ENCODE peak calls at places on chromosomes 12 and 14, in five cellular contexts. W is non-pigmented ciliary epithelial cell, U is dermis microvascular lymphatic vessel endothelial cell, D is KBM-7, E is H9. M is an unnamed sample.

GRCh38 chr14:64698899-64699298 is 5.3 kb upstream of the PLEKHG3 start:
- DNase-seq in W (no peak), U (no peak), D (peak; percentile 92), E (no peak), M (no peak)

GRCh38 chr12:4027412-4027811 is 154.2 kb upstream of the PARP11 start:
- DNase-seq in W (no peak), U (no peak), D (no peak), E (no peak), M (no peak)

GRCh38 chr14:95340201-95340697 is 20.5 kb upstream of the CLMN start:
- DNase-seq in W (no peak), U (peak; percentile 13), D (no peak), E (no peak), M (no peak)

GRCh38 chr12:52499836-52500560 is 6.9 kb upstream of the KRT6A start:
- DNase-seq in W (no peak), U (no peak), D (no peak), E (no peak), M (no peak)

GRCh38 chr12:74418573-74418972 is 119.1 kb upstream of the ATXN7L3B start:
- DNase-seq in W (no peak), U (no peak), D (no peak), E (no peak), M (no peak)

GRCh38 chr14:23071244-23071974 is 14.1 kb upstream of the CDH24 start:
- DNase-seq in W (peak; percentile 86), U (peak; percentile 92), D (peak; percentile 90), E (peak; percentile 94), M (no peak)

GRCh38 chr14:36503771-36504741 is 16.0 kb downstream of the NKX2-1 start:
- DNase-seq in W (no peak), U (no peak), D (no peak), E (peak; percentile 51), M (no peak)

GRCh38 chr12:4742421-4742970 is 22.3 kb downstream of the GALNT8 start:
- DNase-seq in W (no peak), U (no peak), D (no peak), E (no peak), M (no peak)

GRCh38 chr14:79062226-79062625 is 892.1 kb downstream of the NRXN3 start:
- DNase-seq in W (no peak), U (no peak), D (no peak), E (no peak), M (no peak)

GRCh38 chr12:18320036-18320617 is 58.8 kb downstream of the PIK3C2G start:
- DNase-seq in W (peak; percentile 67), U (peak; percentile 66), D (peak; percentile 54), E (peak; percentile 58), M (no peak)

GRCh38 chr12:66287275-66287674 is 15.0 kb upstream of the HELB start:
- DNase-seq in W (no peak), U (no peak), D (no peak), E (no peak), M (no peak)

GRCh38 chr12:75954076-75954475 is 77.5 kb downstream of the PHLDA1 start:
- DNase-seq in W (peak; percentile 91), U (peak; percentile 67), D (no peak), E (no peak), M (no peak)

GRCh38 chr12:127355061-127355820 is 911.7 kb upstream of the TMEM132C start:
- DNase-seq in W (no peak), U (no peak), D (no peak), E (peak; percentile 61), M (no peak)

GRCh38 chr12:130920119-130920703 is 33.5 kb upstream of the ADGRD1 start:
- DNase-seq in W (no peak), U (no peak), D (no peak), E (no peak), M (no peak)

GRCh38 chr12:21369141-21369980 is 3.3 kb upstream of the IAPP start:
- DNase-seq in W (no peak), U (peak; percentile 39), D (no peak), E (no peak), M (no peak)

GRCh38 chr14:104433401-104434213 is 146.0 kb upstream of the C14orf180 start:
- DNase-seq in W (no peak), U (no peak), D (no peak), E (peak; percentile 35), M (no peak)

GRCh38 chr12:5165296-5165970 is 121.8 kb downstream of the KCNA5 start:
- DNase-seq in W (no peak), U (no peak), D (no peak), E (peak; percentile 12), M (no peak)

GRCh38 chr12:92094751-92095161 is 50.9 kb downstream of the BTG1 start:
- DNase-seq in W (no peak), U (peak; percentile 37), D (no peak), E (no peak), M (no peak)

GRCh38 chr12:65074932-65075331 is 46.2 kb downstream of the WIF1 start:
- DNase-seq in W (no peak), U (no peak), D (no peak), E (no peak), M (no peak)

GRCh38 chr12:29350080-29350479 is 30.9 kb downstream of the ERGIC2 start:
- DNase-seq in W (no peak), U (peak; percentile 25), D (no peak), E (no peak), M (no peak)

GRCh38 chr12:13164859-13165577 is 31.5 kb upstream of the EMP1 start:
- DNase-seq in W (no peak), U (peak; percentile 79), D (no peak), E (no peak), M (no peak)

GRCh38 chr14:97626088-97626487 is 828.9 kb downstream of the VRK1 start:
- DNase-seq in W (no peak), U (no peak), D (no peak), E (no peak), M (no peak)

GRCh38 chr12:66247741-66248140 is 54.6 kb upstream of the HELB start:
- DNase-seq in W (no peak), U (no peak), D (no peak), E (no peak), M (no peak)

GRCh38 chr14:99003646-99004045 is 268.4 kb downstream of the BCL11B start:
- DNase-seq in W (no peak), U (no peak), D (no peak), E (no peak), M (no peak)

GRCh38 chr14:39946796-39947195 is 514.6 kb upstream of the FBXO33 start:
- DNase-seq in W (peak; percentile 44), U (no peak), D (no peak), E (no peak), M (no peak)

GRCh38 chr14:50106178-50106577 is 10.2 kb downstream of the VCPKMT start:
- DNase-seq in W (no peak), U (no peak), D (no peak), E (no peak), M (no peak)

GRCh38 chr12:113253532-113254285 is 32.4 kb downstream of the TPCN1 start:
- DNase-seq in W (no peak), U (no peak), D (no peak), E (no peak), M (no peak)